ENCODE peak calls at places on chromosomes 4 and X, in four cellular contexts. One of them, this sample, is unnamed.

GRCh38 chr4:55684276-55684675 is 48.2 kb upstream of the NMU start:
- DNase-seq in IMR-90: no peak
- DNase-seq in keratinocyte: no peak
- DNase-seq in K562: no peak
- DNase-seq in this sample: no peak

GRCh38 chrX:134712272-134712671 is 54.0 kb upstream of the PLAC1 start:
- DNase-seq in K562: no peak
- DNase-seq in keratinocyte: no peak
- DNase-seq in IMR-90: no peak
- DNase-seq in this sample: no peak

GRCh38 chr4:155960522-155960921 is 6.9 kb upstream of the CTSO start:
- DNase-seq in IMR-90: peak; percentile 61
- DNase-seq in keratinocyte: no peak
- DNase-seq in K562: no peak
- DNase-seq in this sample: no peak

GRCh38 chr4:159209249-159209648 is 106.4 kb downstream of the RAPGEF2 start:
- DNase-seq in keratinocyte: no peak
- DNase-seq in K562: no peak
- DNase-seq in IMR-90: no peak
- DNase-seq in this sample: no peak

GRCh38 chr4:98113005-98113404 is 30.3 kb downstream of the STPG2 start:
- DNase-seq in IMR-90: peak; percentile 25
- DNase-seq in K562: peak; percentile 8
- DNase-seq in keratinocyte: no peak
- DNase-seq in this sample: peak; percentile 7

GRCh38 chr4:27318740-27319139 is 458.1 kb downstream of the STIM2 start:
- DNase-seq in keratinocyte: no peak
- DNase-seq in IMR-90: peak; percentile 17
- DNase-seq in K562: peak; percentile 10
- DNase-seq in this sample: no peak

GRCh38 chr4:94357624-94358023 is 15.0 kb upstream of the HPGDS start:
- DNase-seq in K562: no peak
- DNase-seq in IMR-90: peak; percentile 27
- DNase-seq in keratinocyte: no peak
- DNase-seq in this sample: peak; percentile 19

GRCh38 chr4:3193531-3194203 is 55.3 kb upstream of the MSANTD1 start:
- DNase-seq in K562: no peak
- DNase-seq in keratinocyte: no peak
- DNase-seq in IMR-90: peak; percentile 22
- DNase-seq in this sample: peak; percentile 44

GRCh38 chrX:129529685-129530281 is 6.5 kb upstream of the SMARCA1 start:
- DNase-seq in keratinocyte: no peak
- DNase-seq in K562: no peak
- DNase-seq in IMR-90: peak; percentile 50
- DNase-seq in this sample: no peak

GRCh38 chrX:1264556-1264955 is 4.1 kb upstream of the CSF2RA start:
- DNase-seq in keratinocyte: no peak
- DNase-seq in K562: no peak
- DNase-seq in IMR-90: no peak
- DNase-seq in this sample: no peak

GRCh38 chr4:2570551-2571222 is 34.2 kb downstream of the FAM193A start:
- DNase-seq in IMR-90: no peak
- DNase-seq in keratinocyte: no peak
- DNase-seq in K562: no peak
- DNase-seq in this sample: peak; percentile 17

GRCh38 chr4:186958951-186959350 is 235.3 kb upstream of the FAT1 start:
- DNase-seq in IMR-90: no peak
- DNase-seq in K562: no peak
- DNase-seq in keratinocyte: no peak
- DNase-seq in this sample: no peak

GRCh38 chr4:58301384-58301783 is 1191.2 kb upstream of the IGFBP7 start:
- DNase-seq in K562: no peak
- DNase-seq in IMR-90: no peak
- DNase-seq in keratinocyte: no peak
- DNase-seq in this sample: no peak

GRCh38 chr4:183080372-183081115 is 18.5 kb upstream of the WWC2 start:
- DNase-seq in K562: no peak
- DNase-seq in IMR-90: no peak
- DNase-seq in keratinocyte: no peak
- DNase-seq in this sample: no peak

GRCh38 chr4:55762815-55763214 is 56.8 kb upstream of the EXOC1L start:
- DNase-seq in keratinocyte: no peak
- DNase-seq in IMR-90: no peak
- DNase-seq in K562: no peak
- DNase-seq in this sample: no peak

GRCh38 chrX:119071381-119071780 is 1.4 kb upstream of the CT47C1 start:
- DNase-seq in K562: no peak
- DNase-seq in IMR-90: no peak
- DNase-seq in keratinocyte: no peak
- DNase-seq in this sample: no peak

GRCh38 chrX:444305-444704 is 57.6 kb upstream of the PPP2R3B start:
- DNase-seq in IMR-90: no peak
- DNase-seq in keratinocyte: no peak
- DNase-seq in K562: no peak
- DNase-seq in this sample: no peak

GRCh38 chr4:46503739-46504138 is 113.8 kb upstream of the GABRA2 start:
- DNase-seq in IMR-90: no peak
- DNase-seq in keratinocyte: no peak
- DNase-seq in K562: no peak
- DNase-seq in this sample: no peak

GRCh38 chrX:148928803-148929202 is 428.4 kb downstream of the AFF2 start:
- DNase-seq in keratinocyte: no peak
- DNase-seq in K562: no peak
- DNase-seq in IMR-90: peak; percentile 1
- DNase-seq in this sample: no peak

GRCh38 chr4:184437988-184438774 is 36.2 kb downstream of the IRF2 start:
- DNase-seq in keratinocyte: no peak
- DNase-seq in K562: no peak
- DNase-seq in IMR-90: peak; percentile 17
- DNase-seq in this sample: no peak

GRCh38 chrX:154123241-154124219 is 20.5 kb upstream of the OPN1LW start:
- DNase-seq in keratinocyte: no peak
- DNase-seq in IMR-90: no peak
- DNase-seq in K562: peak; percentile 71
- DNase-seq in this sample: peak; percentile 52

GRCh38 chr4:7979652-7979968 is 39.9 kb upstream of the AFAP1 start:
- DNase-seq in keratinocyte: no peak
- DNase-seq in IMR-90: no peak
- DNase-seq in K562: no peak
- DNase-seq in this sample: no peak

GRCh38 chrX:55489315-55490009 is at the start of gene USP51:
- DNase-seq in IMR-90: peak; percentile 51
- DNase-seq in keratinocyte: no peak
- DNase-seq in K562: peak; percentile 27
- DNase-seq in this sample: peak; percentile 31

GRCh38 chr4:182083681-182084410 is 159.4 kb upstream of the TENM3 start:
- DNase-seq in IMR-90: no peak
- DNase-seq in keratinocyte: no peak
- DNase-seq in K562: no peak
- DNase-seq in this sample: no peak

GRCh38 chr4:8409271-8410065 is 31.1 kb downstream of the ACOX3 start:
- DNase-seq in K562: peak; percentile 77
- DNase-seq in keratinocyte: no peak
- DNase-seq in IMR-90: no peak
- DNase-seq in this sample: no peak

GRCh38 chr4:2295535-2296442 is 33.9 kb upstream of the MXD4 start:
- DNase-seq in keratinocyte: no peak
- DNase-seq in K562: no peak
- DNase-seq in IMR-90: no peak
- DNase-seq in this sample: no peak

GRCh38 chr4:183375156-183375555 is 52.9 kb upstream of the CLDN24 start:
- DNase-seq in K562: no peak
- DNase-seq in IMR-90: no peak
- DNase-seq in keratinocyte: no peak
- DNase-seq in this sample: no peak

GRCh38 chrX:123736333-123736921 is 3.6 kb upstream of the THOC2 start:
- DNase-seq in IMR-90: peak; percentile 90
- DNase-seq in keratinocyte: no peak
- DNase-seq in K562: no peak
- DNase-seq in this sample: no peak

GRCh38 chrX:40504801-40505605 is 75.8 kb upstream of the ATP6AP2 start:
- DNase-seq in IMR-90: peak; percentile 86
- DNase-seq in keratinocyte: no peak
- DNase-seq in K562: no peak
- DNase-seq in this sample: no peak

GRCh38 chr4:82594466-82594865 is 32.7 kb upstream of the TMEM150C start:
- DNase-seq in IMR-90: no peak
- DNase-seq in K562: no peak
- DNase-seq in keratinocyte: no peak
- DNase-seq in this sample: no peak

GRCh38 chr4:7557447-7557846 is 122.7 kb upstream of the PSAPL1 start:
- DNase-seq in K562: no peak
- DNase-seq in keratinocyte: peak; percentile 33
- DNase-seq in IMR-90: peak; percentile 82
- DNase-seq in this sample: no peak

GRCh38 chr4:155822572-155822971 is 43.5 kb downstream of the ASIC5 start:
- DNase-seq in K562: no peak
- DNase-seq in keratinocyte: no peak
- DNase-seq in IMR-90: peak; percentile 48
- DNase-seq in this sample: no peak

GRCh38 chr4:182876006-182876405 is 41.2 kb downstream of the DCTD start:
- DNase-seq in IMR-90: no peak
- DNase-seq in K562: no peak
- DNase-seq in keratinocyte: no peak
- DNase-seq in this sample: no peak

GRCh38 chrX:38260231-38260630 is 39.6 kb upstream of the SRPX start:
- DNase-seq in K562: peak; percentile 6
- DNase-seq in IMR-90: peak; percentile 11
- DNase-seq in keratinocyte: no peak
- DNase-seq in this sample: peak; percentile 35

GRCh38 chr4:67886281-67886680 is 2.5 kb upstream of the TMPRSS11D start:
- DNase-seq in IMR-90: peak; percentile 61
- DNase-seq in keratinocyte: no peak
- DNase-seq in K562: no peak
- DNase-seq in this sample: peak; percentile 91

GRCh38 chr4:48388504-48389154 is 47.3 kb downstream of the SLAIN2 start:
- DNase-seq in IMR-90: peak; percentile 74
- DNase-seq in keratinocyte: no peak
- DNase-seq in K562: no peak
- DNase-seq in this sample: no peak

GRCh38 chr4:188332265-188332664 is 193.0 kb downstream of the TRIML1 start:
- DNase-seq in K562: no peak
- DNase-seq in keratinocyte: no peak
- DNase-seq in IMR-90: no peak
- DNase-seq in this sample: no peak

GRCh38 chrX:69139516-69139915 is 25.7 kb downstream of the PJA1 start:
- DNase-seq in keratinocyte: no peak
- DNase-seq in IMR-90: peak; percentile 50
- DNase-seq in K562: no peak
- DNase-seq in this sample: no peak

GRCh38 chrX:69138512-69138911 is 26.7 kb downstream of the PJA1 start:
- DNase-seq in keratinocyte: no peak
- DNase-seq in K562: no peak
- DNase-seq in IMR-90: no peak
- DNase-seq in this sample: no peak

GRCh38 chrX:69137911-69138310 is 27.3 kb downstream of the PJA1 start:
- DNase-seq in K562: no peak
- DNase-seq in IMR-90: no peak
- DNase-seq in keratinocyte: no peak
- DNase-seq in this sample: no peak

GRCh38 chrX:69137371-69137881 is 27.8 kb downstream of the PJA1 start:
- DNase-seq in IMR-90: peak; percentile 75
- DNase-seq in keratinocyte: no peak
- DNase-seq in K562: no peak
- DNase-seq in this sample: no peak

GRCh38 chrX:69136546-69137331 is 28.5 kb downstream of the PJA1 start:
- DNase-seq in keratinocyte: no peak
- DNase-seq in K562: peak; percentile 15
- DNase-seq in IMR-90: no peak
- DNase-seq in this sample: no peak
- H3K27ac ChIP-seq in keratinocyte: no peak overlapping the region
- H3K27ac ChIP-seq in K562: no peak overlapping the region
- H3K27ac ChIP-seq in IMR-90: peak overlapping the region; percentile 59
- H3K27ac ChIP-seq in this sample: no peak overlapping the region

GRCh38 chr4:103498161-103499070 is 221.4 kb downstream of the TACR3 start:
- DNase-seq in K562: no peak
- DNase-seq in keratinocyte: no peak
- DNase-seq in IMR-90: peak; percentile 4
- DNase-seq in this sample: peak; percentile 10
- H3K9me1 ChIP-seq in K562: no peaks in the 10 kb centered on the region
- H3K9me1 ChIP-seq in keratinocyte: no peaks in the 10 kb centered on the region
- H3K9me1 ChIP-seq in IMR-90: no peaks in the 10 kb centered on the region
- H3K9me1 ChIP-seq in this sample: no peaks in the 10 kb centered on the region

GRCh38 chrX:12967711-12968465 is 7.0 kb upstream of the TMSB4X start:
- DNase-seq in keratinocyte: no peak
- DNase-seq in K562: no peak
- DNase-seq in IMR-90: no peak
- DNase-seq in this sample: no peak
- H3K27ac ChIP-seq in keratinocyte: no peak overlapping the region
- H3K27ac ChIP-seq in K562: peak overlapping the region; percentile 51
- H3K27ac ChIP-seq in IMR-90: no peak overlapping the region
- H3K27ac ChIP-seq in this sample: no peak overlapping the region

GRCh38 chr4:38004887-38005286 is 44.7 kb downstream of the PTTG2 start:
- DNase-seq in K562: no peak
- DNase-seq in keratinocyte: no peak
- DNase-seq in IMR-90: no peak
- DNase-seq in this sample: no peak
- H3K9me1 ChIP-seq in K562: no peaks in the 10 kb centered on the region
- H3K9me1 ChIP-seq in keratinocyte: no peaks in the 10 kb centered on the region
- H3K9me1 ChIP-seq in IMR-90: peaks cover 9% of the 10 kb centered on the region
- H3K9me1 ChIP-seq in this sample: no peaks in the 10 kb centered on the region

GRCh38 chr4:109434007-109434792 is 585 bp downstream of the SEC24B start:
- DNase-seq in keratinocyte: no peak
- DNase-seq in IMR-90: peak; percentile 18
- DNase-seq in K562: no peak
- DNase-seq in this sample: peak; percentile 57
- H3K27ac ChIP-seq in keratinocyte: peak overlapping the region; percentile 87
- H3K27ac ChIP-seq in IMR-90: peak overlapping the region; percentile 40
- H3K27ac ChIP-seq in K562: peak overlapping the region; percentile 83
- H3K27ac ChIP-seq in this sample: peak overlapping the region; percentile 93